ENCODE peak calls at places on chromosomes 1 and 21, in five cellular contexts. One of them, this sample, is unnamed.

GRCh38 chr1:224500802-224501201 is 66.2 kb upstream of the WDR26 start:
- DNase-seq in ovary: no peak
- DNase-seq in right lobe of liver: no peak
- DNase-seq in heart right ventricle: no peak
- DNase-seq in GM12864: no peak
- DNase-seq in this sample: no peak

GRCh38 chr1:179127163-179127895 is 45.5 kb downstream of the TOR3A start:
- DNase-seq in ovary: no peak
- DNase-seq in right lobe of liver: no peak
- DNase-seq in heart right ventricle: no peak
- DNase-seq in GM12864: no peak
- DNase-seq in this sample: no peak

GRCh38 chr1:186155594-186155993 is 219.5 kb downstream of the TPR start:
- DNase-seq in ovary: no peak
- DNase-seq in right lobe of liver: no peak
- DNase-seq in heart right ventricle: no peak
- DNase-seq in GM12864: no peak
- DNase-seq in this sample: no peak

GRCh38 chr1:224292419-224292818 is 37.6 kb downstream of the NVL start:
- DNase-seq in ovary: no peak
- DNase-seq in right lobe of liver: no peak
- DNase-seq in heart right ventricle: no peak
- DNase-seq in GM12864: no peak
- DNase-seq in this sample: no peak

GRCh38 chr1:53020588-53020987 is 41.4 kb upstream of the PODN start:
- DNase-seq in ovary: no peak
- DNase-seq in right lobe of liver: no peak
- DNase-seq in heart right ventricle: no peak
- DNase-seq in GM12864: no peak
- DNase-seq in this sample: no peak

GRCh38 chr1:156998840-156999239 is 46.7 kb downstream of the ARHGEF11 start:
- DNase-seq in ovary: no peak
- DNase-seq in right lobe of liver: no peak
- DNase-seq in heart right ventricle: no peak
- DNase-seq in GM12864: no peak
- DNase-seq in this sample: no peak

GRCh38 chr1:1250828-1251284 is 4.3 kb upstream of the C1QTNF12 start:
- DNase-seq in ovary: no peak
- DNase-seq in right lobe of liver: no peak
- DNase-seq in heart right ventricle: no peak
- DNase-seq in GM12864: peak
- DNase-seq in this sample: no peak

GRCh38 chr1:28449904-28450303 is 55.9 kb upstream of the RCC1 start:
- DNase-seq in ovary: no peak
- DNase-seq in right lobe of liver: no peak
- DNase-seq in heart right ventricle: no peak
- DNase-seq in GM12864: peak
- DNase-seq in this sample: no peak

GRCh38 chr1:93339171-93339697 is 6.5 kb upstream of the DR1 start:
- DNase-seq in ovary: no peak
- DNase-seq in right lobe of liver: no peak
- DNase-seq in heart right ventricle: no peak
- DNase-seq in GM12864: no peak
- DNase-seq in this sample: no peak

GRCh38 chr1:159171254-159171687 is at the start of gene CADM3:
- DNase-seq in ovary: no peak
- DNase-seq in right lobe of liver: no peak
- DNase-seq in heart right ventricle: peak
- DNase-seq in GM12864: no peak
- DNase-seq in this sample: peak

GRCh38 chr21:39321424-39321823 is 8.0 kb upstream of the BRWD1 start:
- DNase-seq in ovary: no peak
- DNase-seq in right lobe of liver: no peak
- DNase-seq in heart right ventricle: no peak
- DNase-seq in GM12864: no peak
- DNase-seq in this sample: no peak

GRCh38 chr1:25106352-25106751 is 126.0 kb downstream of the SYF2 start:
- DNase-seq in ovary: no peak
- DNase-seq in right lobe of liver: no peak
- DNase-seq in heart right ventricle: no peak
- DNase-seq in GM12864: peak
- DNase-seq in this sample: no peak

GRCh38 chr1:86758570-86758969 is 54.2 kb downstream of the SH3GLB1 start:
- DNase-seq in ovary: no peak
- DNase-seq in right lobe of liver: no peak
- DNase-seq in heart right ventricle: no peak
- DNase-seq in GM12864: no peak
- DNase-seq in this sample: no peak

GRCh38 chr21:21373969-21374368 is 375.8 kb downstream of the NCAM2 start:
- DNase-seq in ovary: no peak
- DNase-seq in right lobe of liver: no peak
- DNase-seq in heart right ventricle: no peak
- DNase-seq in GM12864: no peak
- DNase-seq in this sample: no peak

GRCh38 chr1:7478797-7479499 is 292.1 kb upstream of the VAMP3 start:
- DNase-seq in ovary: peak
- DNase-seq in right lobe of liver: no peak
- DNase-seq in heart right ventricle: peak
- DNase-seq in GM12864: peak
- DNase-seq in this sample: no peak

GRCh38 chr1:156385534-156386031 is 16.6 kb downstream of the RHBG start:
- DNase-seq in ovary: peak
- DNase-seq in right lobe of liver: peak
- DNase-seq in heart right ventricle: peak
- DNase-seq in GM12864: no peak
- DNase-seq in this sample: peak

GRCh38 chr1:89942825-89943658 is 51.9 kb upstream of the ZNF326 start:
- DNase-seq in ovary: no peak
- DNase-seq in right lobe of liver: no peak
- DNase-seq in heart right ventricle: no peak
- DNase-seq in GM12864: no peak
- DNase-seq in this sample: no peak

GRCh38 chr1:207418336-207418735 is 35.8 kb upstream of the CR2 start:
- DNase-seq in ovary: no peak
- DNase-seq in right lobe of liver: no peak
- DNase-seq in heart right ventricle: no peak
- DNase-seq in GM12864: no peak
- DNase-seq in this sample: no peak

GRCh38 chr21:44485254-44485793 is 30.0 kb downstream of the LRRC3 start:
- DNase-seq in ovary: no peak
- DNase-seq in right lobe of liver: peak
- DNase-seq in heart right ventricle: no peak
- DNase-seq in GM12864: no peak
- DNase-seq in this sample: no peak

GRCh38 chr1:54825696-54826095 is 24.6 kb upstream of the TTC22 start:
- DNase-seq in ovary: no peak
- DNase-seq in right lobe of liver: no peak
- DNase-seq in heart right ventricle: no peak
- DNase-seq in GM12864: no peak
- DNase-seq in this sample: peak

GRCh38 chr1:240941706-240942370 is 329.9 kb upstream of the GREM2 start:
- DNase-seq in ovary: no peak
- DNase-seq in right lobe of liver: no peak
- DNase-seq in heart right ventricle: no peak
- DNase-seq in GM12864: no peak
- DNase-seq in this sample: no peak
- TF ChIP-seq CTCF in ovary: no peak
- TF ChIP-seq CTCF in right lobe of liver: no peak
- TF ChIP-seq CTCF in heart right ventricle: no peak
- TF ChIP-seq CTCF in GM12864: no peak
- TF ChIP-seq CTCF in this sample: no peak

GRCh38 chr1:111927652-111928051 is 61.8 kb downstream of the KCND3 start:
- DNase-seq in ovary: no peak
- DNase-seq in right lobe of liver: peak
- DNase-seq in heart right ventricle: no peak
- DNase-seq in GM12864: no peak
- DNase-seq in this sample: no peak
- TF ChIP-seq CTCF in ovary: no peak
- TF ChIP-seq CTCF in right lobe of liver: no peak
- TF ChIP-seq CTCF in heart right ventricle: no peak
- TF ChIP-seq CTCF in GM12864: no peak
- TF ChIP-seq CTCF in this sample: no peak

DNA sequence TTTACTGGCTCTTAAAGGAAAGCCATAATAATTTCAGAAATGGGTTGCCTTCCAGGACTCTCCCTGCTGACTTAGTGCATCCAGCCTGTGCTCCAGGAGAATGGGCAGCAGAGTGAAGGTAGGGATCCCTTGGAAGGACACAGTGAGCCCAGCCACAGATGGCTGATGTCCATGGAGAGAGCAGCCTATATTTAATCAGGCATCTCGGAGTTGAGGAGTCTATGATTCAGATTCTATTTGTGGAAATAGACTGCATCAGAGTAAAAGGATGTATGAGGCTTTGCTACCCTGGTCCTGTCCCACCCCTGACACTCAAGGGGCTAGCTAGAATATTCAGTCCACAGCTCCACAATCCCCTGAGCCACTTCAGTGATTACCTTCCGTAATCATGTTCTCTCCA is 43.8 kb upstream of the PBX1 start:
- DNase-seq in ovary: no peak
- DNase-seq in right lobe of liver: no peak
- DNase-seq in heart right ventricle: peak
- DNase-seq in GM12864: no peak
- DNase-seq in this sample: no peak
- TF ChIP-seq CTCF in ovary: no peak
- TF ChIP-seq CTCF in right lobe of liver: no peak
- TF ChIP-seq CTCF in heart right ventricle: no peak
- TF ChIP-seq CTCF in GM12864: no peak
- TF ChIP-seq CTCF in this sample: no peak

GRCh38 chr1:154698320-154699096 is 90.5 kb upstream of the ADAR start:
- DNase-seq in ovary: no peak
- DNase-seq in right lobe of liver: peak
- DNase-seq in heart right ventricle: no peak
- DNase-seq in GM12864: no peak
- DNase-seq in this sample: no peak

GRCh38 chr1:154696460-154696859 is 88.5 kb upstream of the ADAR start:
- DNase-seq in ovary: no peak
- DNase-seq in right lobe of liver: no peak
- DNase-seq in heart right ventricle: no peak
- DNase-seq in GM12864: no peak
- DNase-seq in this sample: no peak

GRCh38 chr1:154697710-154698109 is 89.7 kb upstream of the ADAR start:
- DNase-seq in ovary: no peak
- DNase-seq in right lobe of liver: no peak
- DNase-seq in heart right ventricle: no peak
- DNase-seq in GM12864: no peak
- DNase-seq in this sample: no peak

GRCh38 chr1:154694995-154695394 is 87.0 kb upstream of the ADAR start:
- DNase-seq in ovary: no peak
- DNase-seq in right lobe of liver: no peak
- DNase-seq in heart right ventricle: no peak
- DNase-seq in GM12864: no peak
- DNase-seq in this sample: no peak

DNA sequence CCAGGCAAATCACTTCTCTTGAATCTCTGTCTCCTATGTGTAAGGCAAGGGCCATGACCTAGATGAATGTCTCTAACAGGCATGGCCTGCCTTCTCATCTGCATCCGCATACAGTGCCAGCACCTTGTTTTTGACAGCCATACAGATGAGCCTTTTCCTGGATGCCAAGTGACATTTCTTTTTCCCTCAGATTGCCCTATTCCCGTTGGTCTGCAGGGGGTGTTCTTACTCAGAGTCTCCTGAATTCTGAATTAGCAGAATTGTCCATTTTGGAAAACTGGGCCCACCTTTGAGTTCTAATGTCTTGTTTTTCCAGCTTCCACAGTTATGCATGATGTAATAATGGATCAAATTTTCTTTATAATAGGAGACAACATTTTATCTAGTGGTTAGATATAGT is 88.0 kb upstream of the ADAR start:
- DNase-seq in ovary: no peak
- DNase-seq in right lobe of liver: no peak
- DNase-seq in heart right ventricle: no peak
- DNase-seq in GM12864: no peak
- DNase-seq in this sample: no peak
- TF ChIP-seq CTCF in ovary: no peak
- TF ChIP-seq CTCF in right lobe of liver: no peak
- TF ChIP-seq CTCF in heart right ventricle: no peak
- TF ChIP-seq CTCF in GM12864: no peak
- TF ChIP-seq CTCF in this sample: peak

This sample was measured in chondrocyte.